ENCODE peak calls at places on chromosomes 11 and 22, in six cellular contexts. One of them, this sample, is unnamed.

GRCh38 chr22:20022231-20023069 is 1.5 kb downstream of the TANGO2 start:
- DNase-seq in neural crest cell: no peak
- DNase-seq in NCI-H187 treated with DMSO at 0.1 percent for 48 hours: no peak
- DNase-seq in activated CD4-positive, alpha-beta T cell treated with anti-CD3 and anti-CD28 coated beads, Interleukin-2, amount 50 U/mL, for 1 hour: no peak
- DNase-seq in AG08395: no peak
- DNase-seq in cardiac septum: no peak
- DNase-seq in this sample: no peak

GRCh38 chr22:20591295-20591645 is 83.9 kb downstream of the MED15 start:
- DNase-seq in activated CD4-positive, alpha-beta T cell treated with anti-CD3 and anti-CD28 coated beads, Interleukin-2, amount 50 U/mL, for 1 hour: no peak
- DNase-seq in cardiac septum: no peak
- DNase-seq in AG08395: no peak
- DNase-seq in neural crest cell: no peak
- DNase-seq in NCI-H187 treated with DMSO at 0.1 percent for 48 hours: no peak
- DNase-seq in this sample: no peak

GRCh38 chr22:43333978-43334377 is 9.2 kb downstream of the SCUBE1 start:
- DNase-seq in cardiac septum: no peak
- DNase-seq in neural crest cell: no peak
- DNase-seq in AG08395: no peak
- DNase-seq in NCI-H187 treated with DMSO at 0.1 percent for 48 hours: no peak
- DNase-seq in activated CD4-positive, alpha-beta T cell treated with anti-CD3 and anti-CD28 coated beads, Interleukin-2, amount 50 U/mL, for 1 hour: no peak
- DNase-seq in this sample: no peak

GRCh38 chr11:67437082-67437821 is at the start of gene PTPRCAP:
- DNase-seq in activated CD4-positive, alpha-beta T cell treated with anti-CD3 and anti-CD28 coated beads, Interleukin-2, amount 50 U/mL, for 1 hour: peak
- DNase-seq in neural crest cell: no peak
- DNase-seq in cardiac septum: no peak
- DNase-seq in AG08395: no peak
- DNase-seq in NCI-H187 treated with DMSO at 0.1 percent for 48 hours: no peak
- DNase-seq in this sample: no peak

GRCh38 chr22:20248461-20248959 is 19.6 kb downstream of the RTN4R start:
- DNase-seq in neural crest cell: no peak
- DNase-seq in cardiac septum: no peak
- DNase-seq in NCI-H187 treated with DMSO at 0.1 percent for 48 hours: no peak
- DNase-seq in activated CD4-positive, alpha-beta T cell treated with anti-CD3 and anti-CD28 coated beads, Interleukin-2, amount 50 U/mL, for 1 hour: no peak
- DNase-seq in AG08395: no peak
- DNase-seq in this sample: no peak

GRCh38 chr22:38233427-38233826 is 31.6 kb downstream of the MAFF start:
- DNase-seq in cardiac septum: no peak
- DNase-seq in NCI-H187 treated with DMSO at 0.1 percent for 48 hours: no peak
- DNase-seq in AG08395: peak
- DNase-seq in neural crest cell: no peak
- DNase-seq in activated CD4-positive, alpha-beta T cell treated with anti-CD3 and anti-CD28 coated beads, Interleukin-2, amount 50 U/mL, for 1 hour: no peak
- DNase-seq in this sample: no peak

GRCh38 chr11:95398437-95399112 is 167.6 kb upstream of the SESN3 start:
- DNase-seq in AG08395: no peak
- DNase-seq in activated CD4-positive, alpha-beta T cell treated with anti-CD3 and anti-CD28 coated beads, Interleukin-2, amount 50 U/mL, for 1 hour: no peak
- DNase-seq in cardiac septum: no peak
- DNase-seq in neural crest cell: no peak
- DNase-seq in NCI-H187 treated with DMSO at 0.1 percent for 48 hours: no peak
- DNase-seq in this sample: peak

GRCh38 chr11:110759972-110760381 is 47.7 kb upstream of the ARHGAP20 start:
- DNase-seq in NCI-H187 treated with DMSO at 0.1 percent for 48 hours: peak
- DNase-seq in AG08395: no peak
- DNase-seq in neural crest cell: no peak
- DNase-seq in activated CD4-positive, alpha-beta T cell treated with anti-CD3 and anti-CD28 coated beads, Interleukin-2, amount 50 U/mL, for 1 hour: no peak
- DNase-seq in cardiac septum: no peak
- DNase-seq in this sample: no peak

GRCh38 chr11:123330071-123330470 is 100.0 kb upstream of the GRAMD1B start:
- DNase-seq in NCI-H187 treated with DMSO at 0.1 percent for 48 hours: no peak
- DNase-seq in activated CD4-positive, alpha-beta T cell treated with anti-CD3 and anti-CD28 coated beads, Interleukin-2, amount 50 U/mL, for 1 hour: no peak
- DNase-seq in cardiac septum: no peak
- DNase-seq in neural crest cell: no peak
- DNase-seq in AG08395: no peak
- DNase-seq in this sample: no peak

GRCh38 chr11:124930799-124931198 is 5.0 kb downstream of the HEPACAM start:
- DNase-seq in neural crest cell: no peak
- DNase-seq in activated CD4-positive, alpha-beta T cell treated with anti-CD3 and anti-CD28 coated beads, Interleukin-2, amount 50 U/mL, for 1 hour: no peak
- DNase-seq in cardiac septum: no peak
- DNase-seq in NCI-H187 treated with DMSO at 0.1 percent for 48 hours: no peak
- DNase-seq in AG08395: no peak
- DNase-seq in this sample: no peak

GRCh38 chr22:48496226-48496845 is 1331.3 kb downstream of the BRD1 start:
- DNase-seq in neural crest cell: no peak
- DNase-seq in activated CD4-positive, alpha-beta T cell treated with anti-CD3 and anti-CD28 coated beads, Interleukin-2, amount 50 U/mL, for 1 hour: no peak
- DNase-seq in NCI-H187 treated with DMSO at 0.1 percent for 48 hours: no peak
- DNase-seq in cardiac septum: no peak
- DNase-seq in AG08395: peak
- DNase-seq in this sample: no peak

GRCh38 chr22:49079027-49079725 is 748.5 kb downstream of the BRD1 start:
- DNase-seq in NCI-H187 treated with DMSO at 0.1 percent for 48 hours: no peak
- DNase-seq in AG08395: no peak
- DNase-seq in neural crest cell: no peak
- DNase-seq in activated CD4-positive, alpha-beta T cell treated with anti-CD3 and anti-CD28 coated beads, Interleukin-2, amount 50 U/mL, for 1 hour: no peak
- DNase-seq in cardiac septum: peak
- DNase-seq in this sample: no peak

GRCh38 chr11:10669258-10670033 is 24.1 kb downstream of the IRAG1 start:
- DNase-seq in NCI-H187 treated with DMSO at 0.1 percent for 48 hours: peak
- DNase-seq in neural crest cell: no peak
- DNase-seq in activated CD4-positive, alpha-beta T cell treated with anti-CD3 and anti-CD28 coated beads, Interleukin-2, amount 50 U/mL, for 1 hour: no peak
- DNase-seq in AG08395: peak
- DNase-seq in cardiac septum: no peak
- DNase-seq in this sample: peak

GRCh38 chr11:112745958-112746357 is 215.3 kb upstream of the NCAM1 start:
- DNase-seq in AG08395: no peak
- DNase-seq in NCI-H187 treated with DMSO at 0.1 percent for 48 hours: no peak
- DNase-seq in activated CD4-positive, alpha-beta T cell treated with anti-CD3 and anti-CD28 coated beads, Interleukin-2, amount 50 U/mL, for 1 hour: no peak
- DNase-seq in neural crest cell: no peak
- DNase-seq in cardiac septum: no peak
- DNase-seq in this sample: no peak

GRCh38 chr11:20564811-20565210 is 34.6 kb upstream of the SLC6A5 start:
- DNase-seq in cardiac septum: no peak
- DNase-seq in AG08395: no peak
- DNase-seq in neural crest cell: no peak
- DNase-seq in activated CD4-positive, alpha-beta T cell treated with anti-CD3 and anti-CD28 coated beads, Interleukin-2, amount 50 U/mL, for 1 hour: no peak
- DNase-seq in NCI-H187 treated with DMSO at 0.1 percent for 48 hours: no peak
- DNase-seq in this sample: no peak

GRCh38 chr11:124798991-124799383 is 1.2 kb downstream of the MSANTD2 start:
- DNase-seq in neural crest cell: no peak
- DNase-seq in NCI-H187 treated with DMSO at 0.1 percent for 48 hours: no peak
- DNase-seq in cardiac septum: no peak
- DNase-seq in activated CD4-positive, alpha-beta T cell treated with anti-CD3 and anti-CD28 coated beads, Interleukin-2, amount 50 U/mL, for 1 hour: no peak
- DNase-seq in AG08395: peak
- DNase-seq in this sample: peak

GRCh38 chr11:79406376-79406775 is 34.5 kb downstream of the TENM4 start:
- DNase-seq in AG08395: no peak
- DNase-seq in neural crest cell: no peak
- DNase-seq in cardiac septum: no peak
- DNase-seq in NCI-H187 treated with DMSO at 0.1 percent for 48 hours: no peak
- DNase-seq in activated CD4-positive, alpha-beta T cell treated with anti-CD3 and anti-CD28 coated beads, Interleukin-2, amount 50 U/mL, for 1 hour: no peak
- DNase-seq in this sample: no peak

GRCh38 chr11:33617672-33618362 is 82.8 kb downstream of the C11orf91 start:
- DNase-seq in neural crest cell: no peak
- DNase-seq in cardiac septum: no peak
- DNase-seq in NCI-H187 treated with DMSO at 0.1 percent for 48 hours: no peak
- DNase-seq in activated CD4-positive, alpha-beta T cell treated with anti-CD3 and anti-CD28 coated beads, Interleukin-2, amount 50 U/mL, for 1 hour: no peak
- DNase-seq in AG08395: no peak
- DNase-seq in this sample: no peak

GRCh38 chr11:122593473-122594420 is 61.8 kb upstream of the UBASH3B start:
- DNase-seq in activated CD4-positive, alpha-beta T cell treated with anti-CD3 and anti-CD28 coated beads, Interleukin-2, amount 50 U/mL, for 1 hour: no peak
- DNase-seq in cardiac septum: no peak
- DNase-seq in NCI-H187 treated with DMSO at 0.1 percent for 48 hours: no peak
- DNase-seq in AG08395: no peak
- DNase-seq in neural crest cell: no peak
- DNase-seq in this sample: no peak

GRCh38 chr22:46267431-46268279 is at the start of gene TTC38:
- DNase-seq in neural crest cell: peak
- DNase-seq in activated CD4-positive, alpha-beta T cell treated with anti-CD3 and anti-CD28 coated beads, Interleukin-2, amount 50 U/mL, for 1 hour: peak
- DNase-seq in cardiac septum: peak
- DNase-seq in NCI-H187 treated with DMSO at 0.1 percent for 48 hours: no peak
- DNase-seq in AG08395: peak
- DNase-seq in this sample: peak

GRCh38 chr11:74739546-74740270 is 8.5 kb upstream of the CHRDL2 start:
- DNase-seq in activated CD4-positive, alpha-beta T cell treated with anti-CD3 and anti-CD28 coated beads, Interleukin-2, amount 50 U/mL, for 1 hour: peak
- DNase-seq in AG08395: peak
- DNase-seq in neural crest cell: peak
- DNase-seq in NCI-H187 treated with DMSO at 0.1 percent for 48 hours: no peak
- DNase-seq in cardiac septum: no peak
- DNase-seq in this sample: peak

GRCh38 chr22:45896153-45896951 is 80.6 kb downstream of the WNT7B start:
- DNase-seq in activated CD4-positive, alpha-beta T cell treated with anti-CD3 and anti-CD28 coated beads, Interleukin-2, amount 50 U/mL, for 1 hour: no peak
- DNase-seq in AG08395: no peak
- DNase-seq in NCI-H187 treated with DMSO at 0.1 percent for 48 hours: no peak
- DNase-seq in neural crest cell: no peak
- DNase-seq in cardiac septum: no peak
- DNase-seq in this sample: no peak

GRCh38 chr11:61949169-61950034 is 749 bp upstream of the BEST1 start:
- DNase-seq in cardiac septum: no peak
- DNase-seq in neural crest cell: no peak
- DNase-seq in activated CD4-positive, alpha-beta T cell treated with anti-CD3 and anti-CD28 coated beads, Interleukin-2, amount 50 U/mL, for 1 hour: no peak
- DNase-seq in AG08395: peak
- DNase-seq in NCI-H187 treated with DMSO at 0.1 percent for 48 hours: peak
- DNase-seq in this sample: peak

GRCh38 chr11:3614742-3615171 is 27.0 kb downstream of the ART5 start:
- DNase-seq in neural crest cell: no peak
- DNase-seq in NCI-H187 treated with DMSO at 0.1 percent for 48 hours: no peak
- DNase-seq in cardiac septum: no peak
- DNase-seq in AG08395: peak
- DNase-seq in activated CD4-positive, alpha-beta T cell treated with anti-CD3 and anti-CD28 coated beads, Interleukin-2, amount 50 U/mL, for 1 hour: peak
- DNase-seq in this sample: no peak

GRCh38 chr11:77171885-77172665 is 44.0 kb downstream of the MYO7A start:
- DNase-seq in neural crest cell: peak
- DNase-seq in NCI-H187 treated with DMSO at 0.1 percent for 48 hours: no peak
- DNase-seq in cardiac septum: no peak
- DNase-seq in activated CD4-positive, alpha-beta T cell treated with anti-CD3 and anti-CD28 coated beads, Interleukin-2, amount 50 U/mL, for 1 hour: no peak
- DNase-seq in AG08395: no peak
- DNase-seq in this sample: no peak

GRCh38 chr11:76844511-76844910 is 16.2 kb upstream of the ACER3 start:
- DNase-seq in cardiac septum: no peak
- DNase-seq in activated CD4-positive, alpha-beta T cell treated with anti-CD3 and anti-CD28 coated beads, Interleukin-2, amount 50 U/mL, for 1 hour: no peak
- DNase-seq in NCI-H187 treated with DMSO at 0.1 percent for 48 hours: no peak
- DNase-seq in neural crest cell: no peak
- DNase-seq in AG08395: no peak
- DNase-seq in this sample: no peak

GRCh38 chr11:66854231-66854661 is 2.6 kb upstream of the LRFN4 start:
- DNase-seq in activated CD4-positive, alpha-beta T cell treated with anti-CD3 and anti-CD28 coated beads, Interleukin-2, amount 50 U/mL, for 1 hour: no peak
- DNase-seq in cardiac septum: no peak
- DNase-seq in neural crest cell: no peak
- DNase-seq in AG08395: no peak
- DNase-seq in NCI-H187 treated with DMSO at 0.1 percent for 48 hours: no peak
- DNase-seq in this sample: no peak

GRCh38 chr11:65894034-65894591 is 3.6 kb downstream of the CCDC85B start:
- DNase-seq in AG08395: no peak
- DNase-seq in activated CD4-positive, alpha-beta T cell treated with anti-CD3 and anti-CD28 coated beads, Interleukin-2, amount 50 U/mL, for 1 hour: no peak
- DNase-seq in NCI-H187 treated with DMSO at 0.1 percent for 48 hours: no peak
- DNase-seq in cardiac septum: peak
- DNase-seq in neural crest cell: no peak
- DNase-seq in this sample: no peak

GRCh38 chr11:117828641-117829368 is 4.3 kb upstream of the FXYD2 start:
- DNase-seq in NCI-H187 treated with DMSO at 0.1 percent for 48 hours: no peak
- DNase-seq in AG08395: peak
- DNase-seq in activated CD4-positive, alpha-beta T cell treated with anti-CD3 and anti-CD28 coated beads, Interleukin-2, amount 50 U/mL, for 1 hour: peak
- DNase-seq in cardiac septum: peak
- DNase-seq in neural crest cell: no peak
- DNase-seq in this sample: no peak

GRCh38 chr11:61510980-61511373 is 2.4 kb downstream of the LRRC10B start:
- DNase-seq in AG08395: no peak
- DNase-seq in cardiac septum: no peak
- DNase-seq in NCI-H187 treated with DMSO at 0.1 percent for 48 hours: no peak
- DNase-seq in neural crest cell: no peak
- DNase-seq in activated CD4-positive, alpha-beta T cell treated with anti-CD3 and anti-CD28 coated beads, Interleukin-2, amount 50 U/mL, for 1 hour: no peak
- DNase-seq in this sample: no peak

GRCh38 chr11:64353761-64354506 is 5.0 kb upstream of the RPS6KA4 start:
- DNase-seq in NCI-H187 treated with DMSO at 0.1 percent for 48 hours: no peak
- DNase-seq in AG08395: no peak
- DNase-seq in cardiac septum: no peak
- DNase-seq in activated CD4-positive, alpha-beta T cell treated with anti-CD3 and anti-CD28 coated beads, Interleukin-2, amount 50 U/mL, for 1 hour: no peak
- DNase-seq in neural crest cell: no peak
- DNase-seq in this sample: no peak

GRCh38 chr22:17158568-17159503 is at the start of gene HDHD5:
- DNase-seq in neural crest cell: peak
- DNase-seq in cardiac septum: peak
- DNase-seq in NCI-H187 treated with DMSO at 0.1 percent for 48 hours: no peak
- DNase-seq in AG08395: peak
- DNase-seq in activated CD4-positive, alpha-beta T cell treated with anti-CD3 and anti-CD28 coated beads, Interleukin-2, amount 50 U/mL, for 1 hour: peak
- DNase-seq in this sample: peak

GRCh38 chr11:113286509-113287497 is 27.6 kb upstream of the TTC12 start:
- DNase-seq in AG08395: peak
- DNase-seq in cardiac septum: no peak
- DNase-seq in NCI-H187 treated with DMSO at 0.1 percent for 48 hours: no peak
- DNase-seq in activated CD4-positive, alpha-beta T cell treated with anti-CD3 and anti-CD28 coated beads, Interleukin-2, amount 50 U/mL, for 1 hour: no peak
- DNase-seq in neural crest cell: no peak
- DNase-seq in this sample: no peak

GRCh38 chr11:3609416-3610265 is 32.2 kb downstream of the ART5 start:
- DNase-seq in activated CD4-positive, alpha-beta T cell treated with anti-CD3 and anti-CD28 coated beads, Interleukin-2, amount 50 U/mL, for 1 hour: no peak
- DNase-seq in cardiac septum: peak
- DNase-seq in AG08395: peak
- DNase-seq in neural crest cell: peak
- DNase-seq in NCI-H187 treated with DMSO at 0.1 percent for 48 hours: no peak
- DNase-seq in this sample: peak

GRCh38 chr11:125062196-125062930 is 742 bp upstream of the SLC37A2 start:
- DNase-seq in NCI-H187 treated with DMSO at 0.1 percent for 48 hours: no peak
- DNase-seq in AG08395: no peak
- DNase-seq in activated CD4-positive, alpha-beta T cell treated with anti-CD3 and anti-CD28 coated beads, Interleukin-2, amount 50 U/mL, for 1 hour: no peak
- DNase-seq in neural crest cell: no peak
- DNase-seq in cardiac septum: peak
- DNase-seq in this sample: no peak

GRCh38 chr11:129115652-129116585 is 76.2 kb downstream of the ARHGAP32 start:
- DNase-seq in NCI-H187 treated with DMSO at 0.1 percent for 48 hours: no peak
- DNase-seq in cardiac septum: no peak
- DNase-seq in activated CD4-positive, alpha-beta T cell treated with anti-CD3 and anti-CD28 coated beads, Interleukin-2, amount 50 U/mL, for 1 hour: no peak
- DNase-seq in neural crest cell: no peak
- DNase-seq in AG08395: peak
- DNase-seq in this sample: no peak

GRCh38 chr11:103659743-103660142 is 376.7 kb upstream of the DDI1 start:
- DNase-seq in cardiac septum: no peak
- DNase-seq in NCI-H187 treated with DMSO at 0.1 percent for 48 hours: no peak
- DNase-seq in neural crest cell: no peak
- DNase-seq in activated CD4-positive, alpha-beta T cell treated with anti-CD3 and anti-CD28 coated beads, Interleukin-2, amount 50 U/mL, for 1 hour: no peak
- DNase-seq in AG08395: no peak
- DNase-seq in this sample: no peak

This sample was measured in SK-N-DZ.